ENCODE peak calls at places on chromosomes 13 and 19, in nine cellular contexts. A is Caco-2; X is stomach; J is bronchial epithelial cell; Y is BE2C; V is CD4-positive, alpha-beta memory T cell; R is cardiac muscle cell; G is esophagus muscularis mucosa; Q is neuronal stem cell. Z is an unnamed sample. For H3K36me3, the result is how much of the 10 kb centered on the place peaks cover.

GRCh38 chr19:7739211-7739752 is 7.4 kb upstream of the CLEC4G start:
- DNase-seq in J (no peak), X (no peak), G (no peak), R (no peak), Y (no peak), A (no peak), Q (no peak), V (no peak), Z (no peak)

GRCh38 chr13:34897220-34897619 is 44.9 kb upstream of the NBEA start:
- DNase-seq in V (no peak), R (no peak), J (no peak), Q (no peak), G (no peak), Y (no peak), A (no peak), X (no peak), Z (no peak)

GRCh38 chr19:13778847-13779246 is 4.6 kb downstream of the C19orf53 start:
- DNase-seq in R (no peak), V (no peak), Y (no peak), Q (no peak), A (no peak), X (no peak), J (no peak), G (no peak), Z (no peak)

GRCh38 chr13:45623516-45624090 is 8.1 kb upstream of the ERICH6B start:
- DNase-seq in G (peak), A (no peak), Q (no peak), R (peak), V (peak), Y (no peak), J (peak), X (no peak), Z (no peak)

GRCh38 chr19:38929929-38930775 is at the start of gene SARS2:
- DNase-seq in R (peak), V (peak), X (peak), Q (peak), A (peak), Y (peak), G (peak), J (peak), Z (peak)

GRCh38 chr13:38819053-38819452 is 132.2 kb downstream of the FREM2 start:
- DNase-seq in Y (no peak), J (no peak), R (no peak), A (no peak), G (no peak), X (peak), V (no peak), Q (no peak), Z (no peak)

GRCh38 chr13:102770435-102770834 is 3.2 kb downstream of the TEX30 start:
- DNase-seq in A (no peak), Y (no peak), V (no peak), Q (no peak), R (no peak), J (no peak), X (no peak), G (no peak), Z (no peak)

GRCh38 chr19:19407640-19407933 is 2.1 kb downstream of the GATAD2A start:
- DNase-seq in Q (no peak), X (no peak), J (no peak), Y (no peak), V (no peak), G (no peak), R (no peak), A (no peak), Z (no peak)

GRCh38 chr13:49694446-49694845 is 3.2 kb upstream of the EBPL start:
- DNase-seq in A (no peak), Y (no peak), R (no peak), J (no peak), Q (no peak), V (no peak), X (no peak), G (no peak), Z (no peak)

GRCh38 chr13:110396913-110397379 is 89.9 kb downstream of the COL4A2 start:
- DNase-seq in R (no peak), Y (no peak), J (peak), A (no peak), Q (no peak), G (peak), X (peak), V (no peak), Z (peak)

GRCh38 chr13:99320693-99321481 is 13.7 kb upstream of the GPR183 start:
- DNase-seq in J (peak), Q (no peak), A (no peak), V (peak), X (no peak), G (no peak), R (no peak), Y (no peak), Z (peak)

GRCh38 chr19:1232652-1233360 is 5.0 kb downstream of the CBARP start:
- DNase-seq in V (no peak), J (peak), G (no peak), Q (no peak), X (peak), Y (no peak), A (no peak), R (no peak), Z (no peak)

GRCh38 chr19:46404039-46404883 is 9.1 kb downstream of the CCDC8 start:
- DNase-seq in Y (no peak), G (no peak), V (no peak), A (peak), X (peak), Q (no peak), J (no peak), R (peak), Z (no peak)

GRCh38 chr13:21232196-21232595 is 55.7 kb downstream of the MRPL57 start:
- DNase-seq in Y (no peak), J (no peak), G (peak), Q (no peak), V (no peak), A (no peak), X (no peak), R (no peak), Z (no peak)

GRCh38 chr13:32159147-32159869 is 127.7 kb downstream of the FRY start:
- DNase-seq in A (no peak), R (no peak), J (no peak), Y (peak), X (no peak), Q (no peak), G (no peak), V (no peak), Z (no peak)

GRCh38 chr13:27211271-27211670 is 39.7 kb upstream of the USP12 start:
- DNase-seq in J (no peak), Q (no peak), A (no peak), Y (no peak), R (no peak), G (no peak), X (no peak), V (no peak), Z (no peak)

GRCh38 chr13:67097856-67098255 is 132.3 kb downstream of the PCDH9 start:
- DNase-seq in J (no peak), R (no peak), Y (no peak), V (no peak), X (no peak), G (no peak), A (no peak), Q (no peak), Z (no peak)

GRCh38 chr19:2274937-2275535 is 6.9 kb downstream of the PEAK3 start:
- DNase-seq in Q (no peak), G (no peak), R (peak), V (peak), J (peak), A (peak), Y (peak), X (peak), Z (no peak)

GRCh38 chr19:35116085-35116801 is 620 bp downstream of the FXYD3 start:
- DNase-seq in V (no peak), G (no peak), J (peak), Q (no peak), Y (no peak), X (peak), A (peak), R (no peak), Z (no peak)

GRCh38 chr19:4594199-4594598 is 34.7 kb upstream of the SEMA6B start:
- DNase-seq in A (no peak), V (no peak), X (no peak), Q (no peak), R (no peak), J (no peak), Y (no peak), G (no peak), Z (no peak)

GRCh38 chr19:49689133-49690072 is at the start of gene ADM5:
- DNase-seq in R (peak), J (peak), Q (no peak), V (no peak), G (no peak), X (peak), A (no peak), Y (peak), Z (no peak)

GRCh38 chr13:97142452-97142851 is 79.7 kb upstream of the MBNL2 start:
- DNase-seq in J (no peak), X (no peak), R (peak), G (no peak), Q (no peak), A (peak), V (no peak), Y (no peak), Z (no peak)

GRCh38 chr13:47277774-47278173 is 380.9 kb upstream of the HTR2A start:
- DNase-seq in Q (no peak), G (no peak), A (no peak), Y (no peak), J (peak), V (no peak), X (no peak), R (no peak), Z (no peak)

GRCh38 chr19:49118565-49119410 is at the start of gene C19orf73:
- DNase-seq in Q (peak), X (peak), V (peak), J (peak), Y (peak), G (peak), R (peak), A (peak), Z (no peak)

GRCh38 chr13:25632166-25632888 is 260.6 kb downstream of the ATP8A2 start:
- DNase-seq in V (no peak), X (no peak), R (no peak), J (no peak), Q (no peak), Y (no peak), A (no peak), G (no peak), Z (no peak)

GRCh38 chr13:34164585-34164984 is 346.6 kb downstream of the RFC3 start:
- DNase-seq in Q (peak), G (no peak), X (no peak), Y (no peak), A (no peak), J (no peak), V (no peak), R (no peak), Z (no peak)

GRCh38 chr13:82800391-82800790 is 1081.9 kb downstream of the SLITRK1 start:
- DNase-seq in X (no peak), G (no peak), R (no peak), A (no peak), J (no peak), Y (no peak), V (no peak), Q (no peak), Z (peak)

GRCh38 chr19:55487884-55488687 is at the start of gene SSC5D:
- DNase-seq in G (no peak), J (no peak), Q (no peak), V (no peak), A (no peak), Y (peak), X (no peak), R (no peak), Z (no peak)

GRCh38 chr19:3046621-3047306 is 15.5 kb downstream of the TLE5 start:
- DNase-seq in J (no peak), A (no peak), X (no peak), G (no peak), Y (no peak), V (no peak), Q (peak), R (peak), Z (no peak)

GRCh38 chr13:32548837-32549236 is 10.2 kb upstream of the N4BP2L2 start:
- DNase-seq in A (no peak), J (peak), X (no peak), Q (no peak), V (no peak), R (no peak), Y (no peak), G (no peak), Z (no peak)

GRCh38 chr19:33220115-33220514 is 5.5 kb downstream of the SLC7A10 start:
- DNase-seq in G (no peak), A (no peak), Y (no peak), J (no peak), X (no peak), V (no peak), Q (no peak), R (no peak), Z (no peak)

GRCh38 chr13:51291341-51291740 is 48.1 kb upstream of the SERPINE3 start:
- DNase-seq in R (no peak), A (no peak), G (no peak), V (no peak), Q (no peak), Y (no peak), X (no peak), J (peak), Z (no peak)

GRCh38 chr13:103067751-103068563 is 1.7 kb upstream of the SLC10A2 start:
- DNase-seq in J (peak), V (no peak), G (no peak), A (peak), Q (no peak), X (no peak), Y (no peak), R (peak), Z (no peak)

DNA sequence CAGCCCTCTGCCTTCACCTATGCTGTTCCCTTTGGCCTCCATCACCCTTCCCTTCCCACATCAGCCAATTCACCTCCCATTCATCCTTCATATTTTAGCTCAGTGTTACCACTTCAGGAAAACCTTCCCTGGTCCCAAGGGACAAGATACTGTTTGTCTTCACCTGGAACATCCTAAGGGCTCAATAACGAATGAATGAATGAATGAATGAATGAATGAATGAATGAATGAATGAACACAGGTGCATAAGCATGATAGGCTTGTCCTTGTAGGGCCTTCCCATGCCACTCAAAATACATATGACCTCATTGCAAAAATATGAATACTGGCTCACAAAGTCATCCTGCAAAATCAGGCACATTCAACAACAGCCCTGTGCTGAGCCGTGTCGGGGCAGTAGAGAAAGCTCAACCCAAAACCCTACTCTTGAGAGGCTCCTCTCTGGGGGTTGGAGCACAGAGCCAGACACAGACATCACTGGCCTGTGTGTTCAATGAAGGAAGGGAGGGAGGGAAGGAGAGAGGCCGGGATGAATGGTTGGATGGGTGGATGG is 33.7 kb upstream of the TPM4 start:
- DNase-seq in R (no peak), Y (no peak), G (no peak), X (no peak), J (no peak), A (no peak), V (no peak), Q (no peak), Z (no peak)
- H3K36me3 ChIP-seq in R (under half), Y (under half), G (under half), X (under half), J (under half), A (under half), V (under half), Q (under half), Z (under half)

GRCh38 chr19:10637894-10638293 is 12.5 kb downstream of the SLC44A2 start:
- DNase-seq in Q (no peak), A (no peak), V (no peak), J (no peak), X (no peak), G (no peak), Y (no peak), R (no peak), Z (no peak)
- H3K36me3 ChIP-seq in Q (half or more), A (under half), V (half or more), J (under half), X (half or more), G (under half), Y (under half), R (under half), Z (under half)

GRCh38 chr19:30431591-30431990 is 59.4 kb downstream of the ZNF536 start:
- DNase-seq in G (no peak), A (no peak), R (no peak), Y (no peak), Q (no peak), J (no peak), X (no peak), V (no peak), Z (no peak)
- H3K36me3 ChIP-seq in G (under half), A (under half), R (under half), Y (under half), Q (under half), J (under half), X (under half), V (under half), Z (under half)

GRCh38 chr19:29992233-29992867 is 50.3 kb downstream of the URI1 start:
- DNase-seq in X (no peak), R (no peak), A (no peak), Q (no peak), Y (no peak), G (no peak), V (no peak), J (no peak), Z (no peak)
- H3K36me3 ChIP-seq in X (under half), R (under half), A (under half), Q (half or more), Y (under half), G (under half), V (under half), J (under half), Z (under half)

DNA sequence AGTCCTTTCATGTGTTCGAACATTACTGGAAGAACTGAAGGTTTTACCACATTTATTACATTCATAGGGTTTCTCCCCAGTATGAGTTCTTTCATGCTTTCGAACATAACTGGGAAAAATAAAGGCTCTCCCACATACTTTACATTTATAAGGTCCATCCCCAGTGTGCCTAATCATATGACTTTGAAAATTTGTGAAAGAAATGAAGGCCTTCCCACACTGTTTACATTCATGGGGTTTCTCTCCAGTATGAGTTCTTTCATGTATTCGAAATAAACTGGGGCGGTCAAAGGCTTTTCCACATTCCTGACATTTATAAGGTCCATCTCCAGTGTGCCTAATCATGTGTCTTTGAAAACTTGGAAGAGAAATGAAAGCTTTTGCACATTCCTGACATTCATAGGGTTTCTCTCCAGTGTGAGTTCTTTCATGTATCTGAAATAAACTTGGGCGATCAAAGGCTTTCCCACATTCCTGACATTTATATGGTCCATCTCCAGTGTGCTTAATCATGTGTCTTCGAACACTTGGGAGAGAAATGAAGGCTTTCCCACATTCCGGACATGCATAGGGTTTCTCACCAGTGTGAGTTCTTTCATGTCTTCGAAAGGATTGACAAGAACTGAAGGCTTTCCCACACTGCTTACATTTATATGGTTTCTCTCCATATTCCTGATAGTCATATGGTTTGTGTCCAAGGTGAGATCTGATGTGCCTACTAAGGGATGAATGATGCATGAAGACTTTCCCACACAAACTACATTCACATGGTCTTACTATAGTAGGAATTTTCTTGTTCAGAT is 24.0 kb downstream of the ZNF564 start:
- DNase-seq in Q (no peak), A (no peak), Y (no peak), R (peak), V (no peak), G (no peak), X (no peak), J (peak), Z (no peak)
- H3K36me3 ChIP-seq in Q (half or more), A (under half), Y (under half), R (under half), V (under half), G (half or more), X (half or more), J (under half), Z (under half)

GRCh38 chr19:15188851-15189250 is 11.9 kb downstream of the NOTCH3 start:
- DNase-seq in J (no peak), R (no peak), G (no peak), V (no peak), X (no peak), Y (no peak), A (no peak), Q (no peak), Z (no peak)
- H3K36me3 ChIP-seq in J (half or more), R (under half), G (under half), V (under half), X (under half), Y (under half), A (under half), Q (half or more), Z (under half)